ENCODE peak calls at places on chromosomes 5 and 9, in seven cellular contexts. W is fibroblast of mammary gland, C is Peyer's patch, M is neural progenitor cell, J is HCT116, H is nephron progenitor cell, Z is endothelial cell. X is an unnamed sample.

GRCh38 chr9:96217756-96218693 is 84.0 kb downstream of the HSD17B3 start:
- DNase-seq in M (peak), W (peak), H (peak), C (peak), Z (peak), J (no peak), X (peak)

GRCh38 chr5:14574891-14575496 is 6.6 kb upstream of the OTULINL start:
- DNase-seq in J (no peak), M (no peak), Z (no peak), C (peak), W (peak), H (no peak), X (peak)

GRCh38 chr5:167029488-167029887 is 1262.0 kb upstream of the WWC1 start:
- DNase-seq in H (no peak), W (peak), M (no peak), Z (no peak), J (no peak), C (no peak), X (peak)

GRCh38 chr9:37383393-37383792 is 39.1 kb upstream of the GRHPR start:
- DNase-seq in M (no peak), J (no peak), C (no peak), H (no peak), Z (no peak), W (no peak), X (no peak)

GRCh38 chr9:96135071-96135825 is 166.7 kb downstream of the HSD17B3 start:
- DNase-seq in H (no peak), Z (no peak), M (no peak), W (peak), C (no peak), J (no peak), X (no peak)

GRCh38 chr9:114914139-114914538 is 16.3 kb downstream of the TNFSF8 start:
- DNase-seq in C (no peak), Z (no peak), W (peak), H (no peak), J (no peak), M (peak), X (no peak)

GRCh38 chr9:71393011-71393410 is 271.6 kb upstream of the TRPM3 start:
- DNase-seq in H (no peak), M (no peak), J (no peak), C (no peak), Z (no peak), W (no peak), X (no peak)

GRCh38 chr5:171595801-171596231 is 176.4 kb downstream of the FGF18 start:
- DNase-seq in Z (no peak), J (no peak), M (no peak), H (no peak), C (no peak), W (peak), X (no peak)

GRCh38 chr5:81070561-81070960 is 110.4 kb downstream of the RASGRF2 start:
- DNase-seq in M (no peak), C (no peak), H (no peak), Z (no peak), J (no peak), W (no peak), X (no peak)

GRCh38 chr5:956941-957729 is 51.5 kb upstream of the NKD2 start:
- DNase-seq in H (no peak), M (peak), W (peak), J (no peak), C (no peak), Z (peak), X (peak)

GRCh38 chr5:17831279-17831678 is 197.0 kb downstream of the TAF11L14 start:
- DNase-seq in M (peak), W (no peak), H (no peak), Z (no peak), J (no peak), C (no peak), X (no peak)

GRCh38 chr5:33531796-33532195 is 91.0 kb downstream of the TARS1 start:
- DNase-seq in Z (no peak), J (no peak), W (no peak), M (no peak), C (no peak), H (no peak), X (no peak)

GRCh38 chr9:107999890-108000289 is 510.3 kb upstream of the KLF4 start:
- DNase-seq in W (no peak), M (no peak), C (no peak), J (peak), Z (no peak), H (no peak), X (peak)

GRCh38 chr9:105328296-105328695 is 83.8 kb downstream of the SLC44A1 start:
- DNase-seq in C (no peak), W (no peak), J (no peak), H (no peak), Z (no peak), M (no peak), X (no peak)

GRCh38 chr5:139698461-139699146 is 50.5 kb downstream of the CXXC5 start:
- DNase-seq in J (no peak), M (peak), Z (peak), C (peak), H (peak), W (peak), X (peak)

GRCh38 chr9:78565481-78565880 is 268.6 kb downstream of the PSAT1 start:
- DNase-seq in J (no peak), M (no peak), H (no peak), C (no peak), Z (no peak), W (peak), X (no peak)

GRCh38 chr9:71854811-71855210 is 56.2 kb downstream of the ABHD17B start:
- DNase-seq in M (no peak), C (no peak), Z (no peak), H (no peak), J (no peak), W (no peak), X (no peak)

GRCh38 chr5:103235891-103236290 is 22.7 kb upstream of the MACIR start:
- DNase-seq in J (no peak), Z (no peak), H (no peak), C (no peak), M (no peak), W (no peak), X (no peak)

GRCh38 chr9:127796225-127796813 is 6.4 kb upstream of the FPGS start:
- DNase-seq in Z (no peak), H (no peak), C (peak), W (peak), M (no peak), J (no peak), X (no peak)

GRCh38 chr9:136312436-136312835 is 8.5 kb upstream of the CCDC187 start:
- DNase-seq in W (peak), Z (peak), M (peak), C (no peak), J (no peak), H (no peak), X (peak)

GRCh38 chr5:104611419-104611818 is 1048.8 kb upstream of the NUDT12 start:
- DNase-seq in W (no peak), C (no peak), Z (no peak), M (no peak), H (no peak), J (no peak), X (no peak)

GRCh38 chr5:147188200-147189108 is 46.4 kb upstream of the STK32A start:
- DNase-seq in J (peak), C (peak), H (peak), Z (peak), W (peak), M (peak), X (peak)

GRCh38 chr5:115109388-115109787 is 60.3 kb downstream of the TRIM36 start:
- DNase-seq in M (no peak), J (no peak), W (no peak), C (no peak), Z (no peak), H (no peak), X (no peak)

GRCh38 chr9:127825319-127826051 is 22.8 kb downstream of the FPGS start:
- DNase-seq in W (no peak), Z (peak), M (peak), J (no peak), C (peak), H (peak), X (peak)

GRCh38 chr9:34490760-34491159 is 32.0 kb downstream of the ENHO start:
- DNase-seq in C (no peak), J (no peak), Z (no peak), H (no peak), W (no peak), M (no peak), X (no peak)

GRCh38 chr9:131854906-131855504 is 115.1 kb upstream of the RAPGEF1 start:
- DNase-seq in Z (no peak), J (no peak), C (no peak), M (no peak), W (peak), H (no peak), X (no peak)

GRCh38 chr9:133613396-133613795 is 4.2 kb upstream of the FAM163B start:
- DNase-seq in H (no peak), Z (no peak), M (no peak), J (no peak), C (no peak), W (no peak), X (no peak)

GRCh38 chr5:10527281-10527950 is 36.5 kb upstream of the ANKRD33B start:
- DNase-seq in M (no peak), J (no peak), C (peak), W (peak), Z (no peak), H (no peak), X (no peak)

GRCh38 chr9:110058304-110058953 is 149.5 kb downstream of the C9orf152 start:
- DNase-seq in C (peak), H (peak), Z (peak), M (peak), W (peak), J (peak), X (peak)

GRCh38 chr5:67998709-67999251 is 216.8 kb upstream of the PIK3R1 start:
- DNase-seq in J (peak), Z (no peak), H (no peak), W (peak), M (no peak), C (peak), X (peak)

GRCh38 chr5:124030043-124030461 is 518.1 kb downstream of the CSNK1G3 start:
- DNase-seq in W (no peak), Z (no peak), H (peak), J (no peak), M (peak), C (no peak), X (no peak)

GRCh38 chr5:103919526-103919925 is 356.9 kb upstream of the NUDT12 start:
- DNase-seq in H (no peak), W (no peak), Z (no peak), J (no peak), M (no peak), C (no peak), X (no peak)

GRCh38 chr5:38060354-38060753 is 198.0 kb upstream of the EGFLAM start:
- DNase-seq in Z (no peak), C (no peak), M (no peak), J (no peak), H (no peak), W (no peak), X (peak)

GRCh38 chr9:70484232-70485130 is 70.0 kb upstream of the KLF9 start:
- DNase-seq in C (peak), W (peak), M (peak), Z (peak), H (peak), J (peak), X (peak)

GRCh38 chr5:103785569-103785968 is 223.0 kb upstream of the NUDT12 start:
- DNase-seq in Z (no peak), W (peak), J (no peak), M (no peak), H (no peak), C (no peak), X (no peak)

GRCh38 chr9:34158362-34158869 is 20.4 kb upstream of the UBAP1 start:
- DNase-seq in M (no peak), H (no peak), Z (no peak), W (peak), C (no peak), J (no peak), X (no peak)

GRCh38 chr9:115006660-115007059 is 76.3 kb upstream of the TNFSF8 start:
- DNase-seq in J (no peak), M (no peak), W (peak), C (no peak), H (no peak), Z (no peak), X (no peak)

GRCh38 chr9:135662758-135663450 is at the start of gene LCN9:
- DNase-seq in W (peak), J (no peak), M (no peak), Z (no peak), C (peak), H (no peak), X (no peak)

GRCh38 chr9:2336055-2336454 is 285.5 kb upstream of the VLDLR start:
- DNase-seq in H (no peak), M (no peak), J (no peak), Z (no peak), C (no peak), W (peak), X (no peak)

GRCh38 chr5:84080908-84081307 is 303.8 kb downstream of the EDIL3 start:
- DNase-seq in Z (no peak), W (no peak), H (no peak), M (no peak), C (no peak), J (no peak), X (no peak)
- TF ChIP-seq CTCF in Z (no peak), W (no peak), H (no peak), M (no peak), C (no peak), J (peak), X (no peak)

GRCh38 chr9:76989501-76989900 is 30.0 kb upstream of the FOXB2 start:
- DNase-seq in M (no peak), C (no peak), H (no peak), J (no peak), W (no peak), Z (no peak), X (no peak)

GRCh38 chr9:76985581-76985980 is 33.9 kb upstream of the FOXB2 start:
- DNase-seq in M (no peak), J (no peak), C (no peak), H (no peak), W (peak), Z (no peak), X (no peak)

GRCh38 chr9:76988941-76989340 is 30.5 kb upstream of the FOXB2 start:
- DNase-seq in W (no peak), J (no peak), M (no peak), Z (no peak), H (no peak), C (no peak), X (no peak)

GRCh38 chr9:76984476-76984875 is 35.0 kb upstream of the FOXB2 start:
- DNase-seq in M (no peak), C (no peak), H (no peak), Z (no peak), J (no peak), W (peak), X (no peak)

GRCh38 chr9:76987594-76988200 is 31.8 kb upstream of the FOXB2 start:
- DNase-seq in M (peak), Z (peak), J (peak), W (peak), C (peak), H (peak), X (peak)
- TF ChIP-seq CTCF in M (peak), Z (peak), J (peak), W (peak), C (peak), H (peak), X (no peak)

GRCh38 chr5:152271420-152271819 is 133.7 kb downstream of the NMUR2 start:
- DNase-seq in M (peak), H (peak), C (no peak), J (peak), Z (peak), W (peak), X (peak)
- TF ChIP-seq CTCF in M (peak), H (peak), C (no peak), J (no peak), Z (no peak), W (no peak), X (peak)

DNA sequence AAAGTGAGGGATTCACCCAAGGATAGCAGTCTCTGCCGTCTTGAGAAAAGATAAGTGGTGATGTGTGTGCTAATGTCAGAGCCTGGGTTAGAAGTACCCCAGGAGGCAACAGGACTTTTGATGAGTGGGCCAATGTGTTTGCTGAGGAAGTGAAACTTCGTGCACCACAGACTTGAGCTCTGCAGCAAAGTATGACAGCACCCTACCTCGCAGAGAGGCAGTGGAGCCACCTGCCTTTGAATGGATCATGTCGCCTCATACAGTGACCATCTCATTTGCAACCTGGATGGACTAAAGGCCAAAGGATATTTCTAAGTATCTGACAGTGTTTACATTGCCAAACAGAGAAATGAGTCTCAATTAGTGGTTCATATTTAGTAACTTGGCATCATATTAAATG is 593.9 kb upstream of the GRAMD2B start:
- DNase-seq in H (no peak), C (no peak), J (no peak), W (no peak), M (no peak), Z (no peak), X (no peak)
- TF ChIP-seq CTCF in H (no peak), C (no peak), J (no peak), W (no peak), M (no peak), Z (no peak), X (no peak)

GRCh38 chr5:51696122-51696521 is 312.9 kb downstream of the ISL1 start:
- DNase-seq in Z (no peak), M (no peak), W (no peak), J (no peak), H (no peak), C (no peak), X (no peak)
- TF ChIP-seq CTCF in Z (no peak), M (no peak), W (no peak), J (no peak), H (no peak), C (no peak), X (no peak)

GRCh38 chr5:142222881-142223558 is 101.8 kb downstream of the SPRY4 start:
- DNase-seq in Z (no peak), J (no peak), W (no peak), H (no peak), M (no peak), C (no peak), X (no peak)
- TF ChIP-seq CTCF in Z (no peak), J (no peak), W (no peak), H (no peak), M (no peak), C (no peak), X (no peak)

DNA sequence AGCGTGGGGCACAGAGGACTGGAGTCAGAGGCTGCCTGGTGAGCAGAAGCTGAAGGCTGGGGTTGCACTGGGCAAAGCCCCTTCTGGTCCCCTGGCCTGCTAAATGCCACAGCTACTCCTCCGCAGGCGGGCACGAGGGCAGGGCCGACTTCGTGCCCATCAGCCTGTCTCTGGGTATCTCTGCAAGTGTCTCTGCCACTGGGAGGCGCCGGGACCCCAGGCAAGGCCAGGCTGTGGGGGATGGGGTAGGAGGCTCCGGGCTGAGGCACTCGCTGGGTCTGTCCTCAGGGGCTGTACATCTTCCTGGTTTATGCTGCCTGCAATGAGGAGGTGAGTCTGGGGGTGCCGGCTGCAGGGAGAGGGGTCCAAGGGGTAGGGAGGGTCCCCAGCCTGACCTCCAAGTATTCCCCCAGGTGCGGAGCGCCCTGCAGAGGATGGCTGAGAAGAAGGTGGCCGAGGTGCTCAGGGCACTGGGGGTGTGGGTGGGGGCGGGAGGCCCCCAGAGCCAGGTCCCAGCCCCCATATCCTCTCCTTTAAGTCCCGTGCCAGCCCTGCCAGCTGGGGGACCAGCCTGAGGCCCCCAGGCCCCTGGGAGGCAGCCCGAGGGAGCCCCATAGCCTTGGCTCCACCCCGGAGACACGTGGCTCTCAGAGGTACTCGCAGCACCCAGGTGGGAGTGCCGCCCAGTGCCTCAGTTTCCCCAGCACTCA is 25.1 kb downstream of the ADGRD2 start:
- DNase-seq in M (peak), J (no peak), Z (no peak), H (no peak), W (no peak), C (no peak), X (no peak)
- TF ChIP-seq CTCF in M (peak), J (no peak), Z (no peak), H (no peak), W (no peak), C (no peak), X (no peak)

DNA sequence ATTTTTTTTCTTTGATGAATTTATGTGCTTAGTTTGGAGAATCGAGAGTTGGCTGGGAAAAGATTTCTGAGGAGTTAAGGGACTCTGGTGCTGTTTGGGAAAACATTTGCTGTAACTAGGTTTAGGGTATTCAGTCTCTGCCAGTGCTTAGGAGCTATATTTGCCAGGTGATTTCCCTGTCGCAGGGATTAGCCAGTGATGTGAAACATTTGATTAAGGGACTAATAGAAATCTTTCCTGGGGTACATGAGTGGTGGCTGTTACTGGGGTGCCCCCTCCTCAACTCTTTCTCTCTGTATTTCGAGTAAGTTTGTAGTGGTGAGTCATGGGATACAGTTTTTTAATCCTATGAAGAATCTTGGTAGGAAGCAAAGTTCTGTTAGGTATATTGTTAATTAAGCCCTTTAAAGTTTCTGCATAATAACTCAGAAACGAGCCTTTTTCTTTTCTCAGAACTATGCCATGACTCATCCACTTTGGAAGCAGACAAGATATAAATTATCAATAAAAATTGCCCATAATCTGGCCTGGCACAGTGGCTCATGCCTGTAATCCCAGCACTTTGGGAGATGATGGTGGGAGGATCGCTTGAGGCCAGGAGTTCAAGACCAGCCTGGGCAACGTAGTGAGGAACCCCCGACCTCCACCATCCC is 18.6 kb downstream of the RGMB start:
- DNase-seq in W (no peak), H (no peak), Z (no peak), M (no peak), C (no peak), J (no peak), X (no peak)
- TF ChIP-seq CTCF in W (no peak), H (no peak), Z (no peak), M (no peak), C (no peak), J (no peak), X (no peak)